ENCODE peak calls at places on chromosomes 16 and 17, in six cellular contexts. W is heart left ventricle, O is A549, X is right lobe of liver, A is psoas muscle, Y is fibroblast of lung. U is an unnamed sample.

GRCh38 chr16:24834459-24835335 is 11.1 kb upstream of the SLC5A11 start:
- DNase-seq in X (no peak), A (no peak), O (peak; percentile 76), Y (peak; percentile 64), W (no peak), U (no peak)

GRCh38 chr17:66459811-66460270 is 157.4 kb downstream of the PRKCA start:
- DNase-seq in W (no peak), X (peak; percentile 43), A (no peak), Y (peak; percentile 100), O (peak; percentile 91), U (peak; percentile 86)

GRCh38 chr17:5780476-5780875 is 196.2 kb upstream of the NLRP1 start:
- DNase-seq in X (no peak), Y (no peak), A (no peak), O (no peak), W (no peak), U (no peak)

GRCh38 chr17:80270836-80271235 is 10.2 kb downstream of the RNF213 start:
- DNase-seq in W (no peak), X (no peak), O (peak; percentile 59), A (no peak), Y (peak; percentile 21), U (no peak)

GRCh38 chr16:29738514-29738913 is 7.3 kb downstream of the C16orf54 start:
- DNase-seq in A (no peak), Y (no peak), O (no peak), W (no peak), X (no peak), U (no peak)

GRCh38 chr17:16044484-16044883 is 44.9 kb downstream of the TTC19 start:
- DNase-seq in O (no peak), A (no peak), Y (no peak), X (peak; percentile 25), W (no peak), U (no peak)

GRCh38 chr17:69810326-69811035 is 264.5 kb upstream of the KCNJ16 start:
- DNase-seq in X (no peak), O (peak; percentile 49), A (no peak), W (no peak), Y (no peak), U (no peak)

GRCh38 chr16:2852731-2853507 is 5.1 kb downstream of the PRSS22 start:
- DNase-seq in Y (no peak), O (no peak), A (peak; percentile 38), X (no peak), W (no peak), U (no peak)

GRCh38 chr17:75047398-75048098 is 523 bp downstream of the KCTD2 start:
- DNase-seq in W (peak; percentile 75), O (no peak), X (peak; percentile 49), Y (no peak), A (peak; percentile 72), U (peak; percentile 88)

GRCh38 chr17:73043686-73044581 is 48.6 kb downstream of the SLC39A11 start:
- DNase-seq in X (no peak), A (no peak), Y (peak; percentile 99), W (no peak), O (no peak), U (no peak)

GRCh38 chr17:41302981-41303380 is 330 bp upstream of the KRTAP29-1 start:
- DNase-seq in O (no peak), A (no peak), Y (no peak), X (no peak), W (no peak), U (no peak)

GRCh38 chr17:40618754-40619625 is 28.6 kb downstream of the SMARCE1 start:
- DNase-seq in Y (no peak), A (peak; percentile 39), X (peak; percentile 61), O (no peak), W (no peak), U (no peak)

DNA sequence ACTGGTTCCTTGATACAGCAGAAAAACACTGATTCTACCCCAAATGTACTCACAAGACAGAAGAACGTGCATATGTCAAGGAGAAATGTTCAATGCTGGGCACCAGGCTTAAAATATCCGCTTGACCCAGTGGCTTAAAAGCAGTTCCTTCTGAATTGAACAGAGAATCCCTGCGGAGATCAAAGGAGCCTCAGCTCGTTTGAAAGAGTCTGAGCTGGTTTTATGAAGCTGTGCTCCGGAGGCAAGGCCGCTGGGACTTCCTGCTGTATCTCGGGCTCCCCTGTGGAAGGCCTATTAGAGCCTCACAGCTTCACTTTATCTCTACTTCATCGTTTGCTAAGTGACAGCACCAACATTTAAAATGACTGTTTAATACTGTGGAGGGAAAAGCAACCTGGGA is 2.2 kb downstream of the LMF1 start:
- DNase-seq in Y (no peak), X (no peak), W (no peak), O (no peak), A (no peak), U (no peak)
- H3K27ac ChIP-seq in Y (no peak overlapping the region), X (no peak overlapping the region), W (no peak overlapping the region), O (no peak overlapping the region), A (no peak overlapping the region), U (no peak overlapping the region)

GRCh38 chr16:28218109-28218508 is 6.3 kb upstream of the XPO6 start:
- DNase-seq in A (no peak), X (no peak), O (peak; percentile 49), W (no peak), Y (peak; percentile 54), U (no peak)
- TF ChIP-seq CTCF in A (no peak), X (peak; percentile 45), O (peak; percentile 20), W (peak; percentile 32), Y (peak; percentile 44), U (peak; percentile 22)

DNA sequence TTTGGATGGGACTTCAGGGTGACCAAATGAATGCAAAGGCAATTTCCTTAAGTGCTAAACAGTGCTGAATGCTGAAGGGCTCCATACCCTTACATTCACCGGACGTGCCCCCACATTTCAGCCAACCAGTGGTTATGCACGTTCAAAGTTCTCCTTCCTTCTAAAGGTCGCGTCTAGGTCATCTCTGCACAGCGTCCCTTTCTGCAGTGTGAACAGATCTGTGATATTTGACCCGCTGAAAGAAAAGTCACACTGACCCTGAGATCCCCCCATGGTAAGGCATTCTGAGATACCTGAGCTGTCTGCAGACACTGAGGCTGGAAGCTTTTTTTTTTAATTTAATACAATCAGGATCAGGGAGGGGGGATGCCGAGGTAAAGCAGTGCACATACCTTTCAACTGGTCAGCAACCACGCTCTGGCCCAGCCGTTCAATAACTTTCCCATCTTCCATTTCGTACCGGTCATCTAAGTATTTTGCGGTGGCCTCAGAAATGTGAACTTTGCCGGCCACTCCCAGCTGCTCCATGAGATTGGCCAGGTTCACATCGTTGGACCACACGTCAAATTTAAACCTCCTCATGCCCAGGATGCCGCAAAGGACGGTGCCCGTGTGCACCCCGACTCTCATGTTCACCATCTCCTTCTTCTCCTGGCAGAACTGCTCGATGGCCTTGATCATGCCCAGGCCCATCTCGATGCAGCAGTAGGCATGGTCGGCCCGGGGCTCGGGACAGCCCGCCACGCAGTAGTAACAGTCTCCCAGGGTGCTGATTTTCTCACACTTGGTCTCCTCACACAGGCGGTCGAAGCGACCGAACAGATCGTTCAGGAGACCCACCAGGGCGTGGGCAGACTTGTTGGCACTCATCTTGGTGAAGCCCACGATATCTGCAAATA is 2.6 kb downstream of the ADCY9 start:
- DNase-seq in A (peak; percentile 25), Y (no peak), O (no peak), X (no peak), W (peak; percentile 46), U (peak; percentile 76)
- H3K4me3 ChIP-seq in A (peak overlapping the region; percentile 83), Y (peak overlapping the region; percentile 63), O (no peak overlapping the region), X (peak overlapping the region; percentile 49), W (peak overlapping the region; percentile 8), U (peak overlapping the region; percentile 53)

GRCh38 chr16:85891033-85891775 is 7.8 kb upstream of the IRF8 start:
- DNase-seq in Y (no peak), W (no peak), X (no peak), O (peak; percentile 82), A (no peak), U (peak; percentile 80)
- H3K27ac ChIP-seq in Y (no peak overlapping the region), W (no peak overlapping the region), X (no peak overlapping the region), O (peak overlapping the region; percentile 76), A (no peak overlapping the region), U (peak overlapping the region; percentile 64)

DNA sequence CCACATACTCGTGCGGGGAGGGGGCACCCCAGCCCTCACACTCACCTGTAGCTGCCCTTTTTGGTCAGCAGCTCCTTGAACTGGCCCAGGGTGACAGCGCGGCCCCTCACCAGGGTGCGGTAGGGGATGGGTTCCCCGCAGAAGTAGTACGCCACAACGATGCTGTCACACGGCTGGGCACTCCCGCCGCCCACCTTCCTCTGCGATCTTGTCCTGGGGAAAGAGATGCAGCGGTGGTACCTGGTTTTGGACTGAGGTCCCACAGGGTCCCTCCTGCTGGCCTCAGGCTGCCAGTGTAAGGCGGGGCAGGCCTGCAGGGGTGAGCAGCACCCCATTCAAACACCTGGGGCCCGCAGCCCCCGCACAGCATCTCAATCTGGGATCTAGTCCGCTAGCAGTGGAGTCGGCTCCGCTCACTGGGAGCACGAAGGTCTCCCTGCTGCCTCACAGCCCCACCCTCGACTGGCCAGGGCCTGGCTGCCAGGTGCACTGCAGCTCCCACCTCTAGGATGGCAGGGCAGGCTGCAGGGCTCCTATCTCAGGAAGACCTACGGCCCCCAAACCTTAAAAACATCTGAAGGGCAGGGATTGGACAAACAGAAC is 6.5 kb downstream of the PDIA2 start:
- DNase-seq in A (peak; percentile 39), W (no peak), Y (no peak), O (no peak), X (no peak), U (no peak)
- TF ChIP-seq CTCF in A (no peak), W (no peak), Y (no peak), O (no peak), X (no peak), U (no peak)

GRCh38 chr16:55144656-55145055 is 179.3 kb upstream of the IRX6 start:
- DNase-seq in X (no peak), A (no peak), W (no peak), O (no peak), Y (no peak), U (no peak)

GRCh38 chr16:55146939-55147338 is 177.1 kb upstream of the IRX6 start:
- DNase-seq in O (no peak), W (no peak), Y (no peak), A (no peak), X (no peak), U (no peak)

GRCh38 chr16:55142405-55142804 is 181.6 kb upstream of the IRX6 start:
- DNase-seq in A (no peak), W (no peak), X (no peak), O (no peak), Y (no peak), U (no peak)

GRCh38 chr16:55147401-55147800 is 176.6 kb upstream of the IRX6 start:
- DNase-seq in Y (no peak), X (no peak), A (no peak), O (no peak), W (no peak), U (no peak)

GRCh38 chr16:55145771-55146603 is 178.0 kb upstream of the IRX6 start:
- DNase-seq in A (no peak), W (no peak), O (no peak), Y (no peak), X (no peak), U (no peak)
- H3K4me3 ChIP-seq in A (no peak overlapping the region), W (no peak overlapping the region), O (no peak overlapping the region), Y (no peak overlapping the region), X (no peak overlapping the region), U (no peak overlapping the region)

GRCh38 chr17:38711792-38712571 is 6.9 kb downstream of the MLLT6 start:
- DNase-seq in O (no peak), X (no peak), Y (no peak), W (no peak), A (no peak), U (no peak)
- H3K27ac ChIP-seq in O (no peak overlapping the region), X (no peak overlapping the region), Y (no peak overlapping the region), W (peak overlapping the region; percentile 64), A (peak overlapping the region; percentile 58), U (no peak overlapping the region)